ENCODE peak calls at places on chromosomes 4 and X, in six cellular contexts. L is stimulated activated CD4-positive, alpha-beta T cell treated with anti-CD3 and anti-CD28 coated beads, Interleukin-12 subunit alpha, Interleukin-12 subunit beta, amount 100 ng/mL, for 24 hours; S is kidney; O is cardiac muscle cell; Y is NCI-H1092; U is endodermal cell. V is an unnamed sample.

GRCh38 chr4:184097240-184097619 is 120.4 kb downstream of the ENPP6 start:
- DNase-seq in L (peak; percentile 32), S (peak; percentile 86), O (no peak), Y (no peak), U (peak; percentile 95), V (no peak)

GRCh38 chr4:69656653-69657158 is 3.7 kb upstream of the UGT2A1 start:
- DNase-seq in L (no peak), S (no peak), O (no peak), Y (no peak), U (peak; percentile 66), V (no peak)

GRCh38 chrX:627995-628394 is 2.6 kb upstream of the SHOX start:
- DNase-seq in L (no peak), S (no peak), O (no peak), Y (no peak), U (peak; percentile 29), V (no peak)

GRCh38 chrX:10574663-10575062 is 45.7 kb downstream of the MID1 start:
- DNase-seq in L (no peak), S (no peak), O (no peak), Y (no peak), U (no peak), V (no peak)

GRCh38 chr4:38119663-38120374 is 159.6 kb downstream of the PTTG2 start:
- DNase-seq in L (no peak), S (peak; percentile 79), O (no peak), Y (no peak), U (no peak), V (no peak)

GRCh38 chrX:19991350-19991718 is 473 bp upstream of the BCLAF3 start:
- DNase-seq in L (no peak), S (no peak), O (no peak), Y (no peak), U (no peak), V (no peak)

GRCh38 chrX:126815816-126816215 is 3.7 kb upstream of the PRR32 start:
- DNase-seq in L (no peak), S (no peak), O (no peak), Y (no peak), U (no peak), V (no peak)

GRCh38 chrX:16137416-16138107 is 14.2 kb downstream of the GRPR start:
- DNase-seq in L (no peak), S (no peak), O (no peak), Y (no peak), U (no peak), V (no peak)

GRCh38 chr4:94802091-94802490 is 44.3 kb downstream of the BMPR1B start:
- DNase-seq in L (no peak), S (peak; percentile 52), O (peak; percentile 91), Y (no peak), U (no peak), V (no peak)

GRCh38 chr4:76562851-76563803 is 128.1 kb downstream of the SHROOM3 start:
- DNase-seq in L (no peak), S (no peak), O (no peak), Y (no peak), U (no peak), V (no peak)

GRCh38 chrX:154775611-154776349 is 13.1 kb downstream of the DKC1 start:
- DNase-seq in L (no peak), S (peak; percentile 74), O (peak; percentile 53), Y (no peak), U (no peak), V (no peak)

GRCh38 chrX:96425204-96425603 is 259.4 kb upstream of the DIAPH2 start:
- DNase-seq in L (no peak), S (no peak), O (no peak), Y (no peak), U (no peak), V (peak; percentile 63)